ENCODE peak calls at places on chromosomes 16 and 17, in five cellular contexts. F, E, W, T and R are unnamed samples.

GRCh38 chr17:50129946-50130777 is at the start of gene SAMD14:
- DNase-seq in E (no peak), T (no peak), W (no peak), F (peak; percentile 55), R (peak; percentile 83)

GRCh38 chr17:75371981-75372380 is 33.5 kb downstream of the GRB2 start:
- DNase-seq in W (no peak), E (no peak), T (no peak), F (no peak), R (no peak)

GRCh38 chr16:49528035-49528434 is 154.4 kb downstream of the C16orf78 start:
- DNase-seq in W (peak; percentile 69), T (peak; percentile 54), E (peak; percentile 56), F (peak; percentile 30), R (peak; percentile 79)

GRCh38 chr16:88484505-88485365 is 31.7 kb downstream of the ZFPM1 start:
- DNase-seq in T (no peak), E (no peak), F (no peak), W (no peak), R (no peak)

GRCh38 chr17:44828919-44829557 is 1.0 kb downstream of the GJC1 start:
- DNase-seq in W (peak; percentile 49), F (peak; percentile 44), T (peak; percentile 16), E (peak; percentile 48), R (peak; percentile 81)

GRCh38 chr17:32590974-32591373 is 104.2 kb downstream of the CDK5R1 start:
- DNase-seq in F (no peak), T (no peak), E (no peak), W (no peak), R (no peak)

GRCh38 chr16:69179255-69180010 is 7.5 kb upstream of the SNTB2 start:
- DNase-seq in W (no peak), E (peak; percentile 81), F (peak; percentile 92), T (no peak), R (no peak)

GRCh38 chr16:66387817-66388332 is 21.4 kb downstream of the CDH5 start:
- DNase-seq in E (no peak), T (no peak), F (no peak), W (no peak), R (no peak)

GRCh38 chr16:83044589-83044988 is 417.8 kb downstream of the CDH13 start:
- DNase-seq in T (no peak), F (no peak), W (no peak), E (no peak), R (no peak)

GRCh38 chr17:44889003-44889402 is 10.2 kb downstream of the EFTUD2 start:
- DNase-seq in T (no peak), E (no peak), F (no peak), W (no peak), R (no peak)

GRCh38 chr17:40319651-40320550 is 10.9 kb downstream of the RARA start:
- DNase-seq in W (no peak), T (peak; percentile 68), E (no peak), F (no peak), R (no peak)

GRCh38 chr16:21247376-21247775 is 13.9 kb downstream of the ANKS4B start:
- DNase-seq in W (no peak), F (no peak), T (no peak), E (no peak), R (no peak)

GRCh38 chr16:2838928-2839327 is 8.8 kb downstream of the ZG16B start:
- DNase-seq in T (peak; percentile 71), F (peak; percentile 79), E (peak; percentile 82), W (peak; percentile 67), R (peak; percentile 78)

GRCh38 chr16:89129378-89129777 is 35.7 kb downstream of the ACSF3 start:
- DNase-seq in E (no peak), W (no peak), T (no peak), F (no peak), R (no peak)

GRCh38 chr17:12545877-12546513 is 119.7 kb upstream of the MYOCD start:
- DNase-seq in W (peak; percentile 29), T (peak; percentile 13), E (peak; percentile 75), F (peak; percentile 74), R (peak; percentile 49)

GRCh38 chr17:62987136-62987535 is 21.1 kb downstream of the TANC2 start:
- DNase-seq in E (no peak), F (no peak), T (peak; percentile 5), W (no peak), R (no peak)

GRCh38 chr17:77233127-77233526 is 92.4 kb downstream of the SEC14L1 start:
- DNase-seq in T (no peak), E (no peak), W (no peak), F (no peak), R (no peak)

GRCh38 chr17:42333053-42333452 is 44.8 kb downstream of the STAT5A start:
- DNase-seq in T (peak; percentile 63), E (no peak), W (no peak), F (no peak), R (no peak)

GRCh38 chr16:20355114-20355782 is 2.7 kb upstream of the UMOD start:
- DNase-seq in E (no peak), T (no peak), W (no peak), F (no peak), R (no peak)

GRCh38 chr16:49462989-49463371 is 89.4 kb downstream of the C16orf78 start:
- DNase-seq in W (no peak), T (no peak), E (no peak), F (no peak), R (no peak)

GRCh38 chr17:51000835-51001638 is 119.6 kb downstream of the SPAG9 start:
- DNase-seq in F (peak; percentile 76), E (peak; percentile 90), T (no peak), W (peak; percentile 59), R (peak; percentile 9)

GRCh38 chr17:14428640-14429029 is 127.8 kb downstream of the HS3ST3B1 start:
- DNase-seq in T (peak; percentile 37), W (no peak), F (no peak), E (no peak), R (no peak)

GRCh38 chr16:76854234-76854633 is 336.8 kb upstream of the MON1B start:
- DNase-seq in T (no peak), F (no peak), W (no peak), E (no peak), R (no peak)

GRCh38 chr16:58280846-58281301 is 14.0 kb downstream of the PRSS54 start:
- DNase-seq in T (no peak), F (peak; percentile 27), W (no peak), E (peak; percentile 5), R (no peak)